ENCODE peak calls at places on chromosomes 7 and 10, in nine cellular contexts. One of them, this sample, is unnamed.

GRCh38 chr10:79444243-79445119 is 943 bp downstream of the ZCCHC24 start:
- DNase-seq in activated CD8-positive, alpha-beta memory T cell treated with anti-CD3 and anti-CD28 coated beads, Interleukin-2, amount 50 U/mL, for 48 hours: peak
- DNase-seq in stimulated activated CD8-positive, alpha-beta memory T cell treated with anti-CD3 and anti-CD28 coated beads, Interleukin-15, amount 100 ng/mL, for 24 hours: no peak
- DNase-seq in HTR-8/SVneo: peak
- DNase-seq in ureter: peak
- DNase-seq in Calu3: peak
- DNase-seq in NCI-H2081: peak
- DNase-seq in NCI-H345: peak
- DNase-seq in stomach: peak
- DNase-seq in this sample: peak

GRCh38 chr7:48139461-48139860 is 31.8 kb upstream of the ABCA13 start:
- DNase-seq in activated CD8-positive, alpha-beta memory T cell treated with anti-CD3 and anti-CD28 coated beads, Interleukin-2, amount 50 U/mL, for 48 hours: no peak
- DNase-seq in stimulated activated CD8-positive, alpha-beta memory T cell treated with anti-CD3 and anti-CD28 coated beads, Interleukin-15, amount 100 ng/mL, for 24 hours: no peak
- DNase-seq in HTR-8/SVneo: no peak
- DNase-seq in ureter: no peak
- DNase-seq in Calu3: peak
- DNase-seq in NCI-H2081: no peak
- DNase-seq in NCI-H345: no peak
- DNase-seq in stomach: no peak
- DNase-seq in this sample: no peak

GRCh38 chr7:21902240-21902639 is 43.5 kb downstream of the CDCA7L start:
- DNase-seq in activated CD8-positive, alpha-beta memory T cell treated with anti-CD3 and anti-CD28 coated beads, Interleukin-2, amount 50 U/mL, for 48 hours: no peak
- DNase-seq in stimulated activated CD8-positive, alpha-beta memory T cell treated with anti-CD3 and anti-CD28 coated beads, Interleukin-15, amount 100 ng/mL, for 24 hours: no peak
- DNase-seq in HTR-8/SVneo: no peak
- DNase-seq in ureter: no peak
- DNase-seq in Calu3: no peak
- DNase-seq in NCI-H2081: no peak
- DNase-seq in NCI-H345: no peak
- DNase-seq in stomach: no peak
- DNase-seq in this sample: no peak

GRCh38 chr7:95527776-95528250 is 42.1 kb downstream of the ASB4 start:
- DNase-seq in activated CD8-positive, alpha-beta memory T cell treated with anti-CD3 and anti-CD28 coated beads, Interleukin-2, amount 50 U/mL, for 48 hours: no peak
- DNase-seq in stimulated activated CD8-positive, alpha-beta memory T cell treated with anti-CD3 and anti-CD28 coated beads, Interleukin-15, amount 100 ng/mL, for 24 hours: no peak
- DNase-seq in HTR-8/SVneo: no peak
- DNase-seq in ureter: no peak
- DNase-seq in Calu3: no peak
- DNase-seq in NCI-H2081: no peak
- DNase-seq in NCI-H345: no peak
- DNase-seq in stomach: no peak
- DNase-seq in this sample: no peak

GRCh38 chr10:22259280-22259679 is 41.5 kb upstream of the EBLN1 start:
- DNase-seq in activated CD8-positive, alpha-beta memory T cell treated with anti-CD3 and anti-CD28 coated beads, Interleukin-2, amount 50 U/mL, for 48 hours: no peak
- DNase-seq in stimulated activated CD8-positive, alpha-beta memory T cell treated with anti-CD3 and anti-CD28 coated beads, Interleukin-15, amount 100 ng/mL, for 24 hours: no peak
- DNase-seq in HTR-8/SVneo: no peak
- DNase-seq in ureter: no peak
- DNase-seq in Calu3: no peak
- DNase-seq in NCI-H2081: no peak
- DNase-seq in NCI-H345: no peak
- DNase-seq in stomach: no peak
- DNase-seq in this sample: no peak

GRCh38 chr10:33273295-33274002 is 61.0 kb downstream of the NRP1 start:
- DNase-seq in activated CD8-positive, alpha-beta memory T cell treated with anti-CD3 and anti-CD28 coated beads, Interleukin-2, amount 50 U/mL, for 48 hours: no peak
- DNase-seq in stimulated activated CD8-positive, alpha-beta memory T cell treated with anti-CD3 and anti-CD28 coated beads, Interleukin-15, amount 100 ng/mL, for 24 hours: no peak
- DNase-seq in HTR-8/SVneo: peak
- DNase-seq in ureter: peak
- DNase-seq in Calu3: peak
- DNase-seq in NCI-H2081: peak
- DNase-seq in NCI-H345: peak
- DNase-seq in stomach: peak
- DNase-seq in this sample: no peak

GRCh38 chr7:40299097-40299496 is 164.3 kb downstream of the SUGCT start:
- DNase-seq in activated CD8-positive, alpha-beta memory T cell treated with anti-CD3 and anti-CD28 coated beads, Interleukin-2, amount 50 U/mL, for 48 hours: no peak
- DNase-seq in stimulated activated CD8-positive, alpha-beta memory T cell treated with anti-CD3 and anti-CD28 coated beads, Interleukin-15, amount 100 ng/mL, for 24 hours: no peak
- DNase-seq in HTR-8/SVneo: peak
- DNase-seq in ureter: no peak
- DNase-seq in Calu3: no peak
- DNase-seq in NCI-H2081: no peak
- DNase-seq in NCI-H345: no peak
- DNase-seq in stomach: no peak
- DNase-seq in this sample: no peak

GRCh38 chr10:55160904-55161303 is 359.9 kb upstream of the PCDH15 start:
- DNase-seq in activated CD8-positive, alpha-beta memory T cell treated with anti-CD3 and anti-CD28 coated beads, Interleukin-2, amount 50 U/mL, for 48 hours: no peak
- DNase-seq in stimulated activated CD8-positive, alpha-beta memory T cell treated with anti-CD3 and anti-CD28 coated beads, Interleukin-15, amount 100 ng/mL, for 24 hours: no peak
- DNase-seq in HTR-8/SVneo: no peak
- DNase-seq in ureter: no peak
- DNase-seq in Calu3: no peak
- DNase-seq in NCI-H2081: no peak
- DNase-seq in NCI-H345: no peak
- DNase-seq in stomach: no peak
- DNase-seq in this sample: no peak

GRCh38 chr10:73650537-73651331 is 5.1 kb downstream of the SYNPO2L start:
- DNase-seq in activated CD8-positive, alpha-beta memory T cell treated with anti-CD3 and anti-CD28 coated beads, Interleukin-2, amount 50 U/mL, for 48 hours: no peak
- DNase-seq in stimulated activated CD8-positive, alpha-beta memory T cell treated with anti-CD3 and anti-CD28 coated beads, Interleukin-15, amount 100 ng/mL, for 24 hours: no peak
- DNase-seq in HTR-8/SVneo: no peak
- DNase-seq in ureter: no peak
- DNase-seq in Calu3: no peak
- DNase-seq in NCI-H2081: no peak
- DNase-seq in NCI-H345: peak
- DNase-seq in stomach: no peak
- DNase-seq in this sample: no peak